ENCODE peak calls at places on chromosomes 2 and 18, in seven cellular contexts. One of them, this sample, is unnamed.

GRCh38 chr2:85589982-85590791 is 5.4 kb upstream of the RNF181 start:
- DNase-seq in T-helper 9 cell: no peak
- DNase-seq in HuH-7.5: no peak
- DNase-seq in cardiac fibroblast: peak
- DNase-seq in sciatic nerve: no peak
- DNase-seq in H54: peak
- DNase-seq in RPMI7951: peak
- DNase-seq in this sample: no peak

GRCh38 chr18:2907459-2908145 is 60.8 kb downstream of the EMILIN2 start:
- DNase-seq in T-helper 9 cell: no peak
- DNase-seq in HuH-7.5: peak
- DNase-seq in cardiac fibroblast: no peak
- DNase-seq in sciatic nerve: no peak
- DNase-seq in H54: no peak
- DNase-seq in RPMI7951: no peak
- DNase-seq in this sample: no peak

GRCh38 chr2:6518361-6518760 is 347.3 kb downstream of the CMPK2 start:
- DNase-seq in T-helper 9 cell: no peak
- DNase-seq in HuH-7.5: no peak
- DNase-seq in cardiac fibroblast: no peak
- DNase-seq in sciatic nerve: no peak
- DNase-seq in H54: no peak
- DNase-seq in RPMI7951: no peak
- DNase-seq in this sample: no peak

GRCh38 chr2:118565816-118566540 is 281.5 kb downstream of the EN1 start:
- DNase-seq in T-helper 9 cell: no peak
- DNase-seq in HuH-7.5: no peak
- DNase-seq in cardiac fibroblast: no peak
- DNase-seq in sciatic nerve: no peak
- DNase-seq in H54: no peak
- DNase-seq in RPMI7951: no peak
- DNase-seq in this sample: no peak

GRCh38 chr2:23617167-23617787 is 232.3 kb downstream of the KLHL29 start:
- DNase-seq in T-helper 9 cell: no peak
- DNase-seq in HuH-7.5: no peak
- DNase-seq in cardiac fibroblast: peak
- DNase-seq in sciatic nerve: peak
- DNase-seq in H54: no peak
- DNase-seq in RPMI7951: no peak
- DNase-seq in this sample: no peak

GRCh38 chr2:29305762-29306161 is 190.5 kb downstream of the CLIP4 start:
- DNase-seq in T-helper 9 cell: no peak
- DNase-seq in HuH-7.5: no peak
- DNase-seq in cardiac fibroblast: no peak
- DNase-seq in sciatic nerve: no peak
- DNase-seq in H54: no peak
- DNase-seq in RPMI7951: no peak
- DNase-seq in this sample: no peak

GRCh38 chr18:3383381-3383915 is 66.5 kb upstream of the TGIF1 start:
- DNase-seq in T-helper 9 cell: no peak
- DNase-seq in HuH-7.5: no peak
- DNase-seq in cardiac fibroblast: peak
- DNase-seq in sciatic nerve: no peak
- DNase-seq in H54: no peak
- DNase-seq in RPMI7951: no peak
- DNase-seq in this sample: no peak

GRCh38 chr2:57552885-57553284 is 493.7 kb upstream of the VRK2 start:
- DNase-seq in T-helper 9 cell: no peak
- DNase-seq in HuH-7.5: no peak
- DNase-seq in cardiac fibroblast: no peak
- DNase-seq in sciatic nerve: no peak
- DNase-seq in H54: no peak
- DNase-seq in RPMI7951: no peak
- DNase-seq in this sample: no peak

GRCh38 chr2:11612553-11613215 is 57.3 kb downstream of the NTSR2 start:
- DNase-seq in T-helper 9 cell: no peak
- DNase-seq in HuH-7.5: no peak
- DNase-seq in cardiac fibroblast: no peak
- DNase-seq in sciatic nerve: no peak
- DNase-seq in H54: no peak
- DNase-seq in RPMI7951: no peak
- DNase-seq in this sample: no peak

GRCh38 chr2:226118471-226119429 is 680.9 kb downstream of the IRS1 start:
- DNase-seq in T-helper 9 cell: no peak
- DNase-seq in HuH-7.5: no peak
- DNase-seq in cardiac fibroblast: peak
- DNase-seq in sciatic nerve: no peak
- DNase-seq in H54: no peak
- DNase-seq in RPMI7951: peak
- DNase-seq in this sample: peak

GRCh38 chr2:206989306-206989705 is 50.0 kb downstream of the CPO start:
- DNase-seq in T-helper 9 cell: no peak
- DNase-seq in HuH-7.5: peak
- DNase-seq in cardiac fibroblast: peak
- DNase-seq in sciatic nerve: no peak
- DNase-seq in H54: peak
- DNase-seq in RPMI7951: peak
- DNase-seq in this sample: peak

GRCh38 chr2:46230115-46230571 is 67.1 kb upstream of the EPAS1 start:
- DNase-seq in T-helper 9 cell: no peak
- DNase-seq in HuH-7.5: no peak
- DNase-seq in cardiac fibroblast: no peak
- DNase-seq in sciatic nerve: no peak
- DNase-seq in H54: no peak
- DNase-seq in RPMI7951: no peak
- DNase-seq in this sample: no peak

GRCh38 chr2:70686577-70687460 is 81.2 kb downstream of the ADD2 start:
- DNase-seq in T-helper 9 cell: no peak
- DNase-seq in HuH-7.5: peak
- DNase-seq in cardiac fibroblast: peak
- DNase-seq in sciatic nerve: peak
- DNase-seq in H54: peak
- DNase-seq in RPMI7951: peak
- DNase-seq in this sample: peak

GRCh38 chr2:241855888-241856422 is 2.7 kb downstream of the PDCD1 start:
- DNase-seq in T-helper 9 cell: no peak
- DNase-seq in HuH-7.5: no peak
- DNase-seq in cardiac fibroblast: no peak
- DNase-seq in sciatic nerve: peak
- DNase-seq in H54: no peak
- DNase-seq in RPMI7951: no peak
- DNase-seq in this sample: no peak

GRCh38 chr18:77207540-77207939 is 42.1 kb upstream of the GALR1 start:
- DNase-seq in T-helper 9 cell: peak
- DNase-seq in HuH-7.5: peak
- DNase-seq in cardiac fibroblast: peak
- DNase-seq in sciatic nerve: peak
- DNase-seq in H54: no peak
- DNase-seq in RPMI7951: peak
- DNase-seq in this sample: peak

GRCh38 chr2:232422051-232422450 is 15.4 kb downstream of the ALPG start:
- DNase-seq in T-helper 9 cell: no peak
- DNase-seq in HuH-7.5: no peak
- DNase-seq in cardiac fibroblast: no peak
- DNase-seq in sciatic nerve: peak
- DNase-seq in H54: no peak
- DNase-seq in RPMI7951: no peak
- DNase-seq in this sample: no peak

GRCh38 chr2:135829420-135829983 is 7.5 kb downstream of the LCT start:
- DNase-seq in T-helper 9 cell: no peak
- DNase-seq in HuH-7.5: no peak
- DNase-seq in cardiac fibroblast: no peak
- DNase-seq in sciatic nerve: no peak
- DNase-seq in H54: no peak
- DNase-seq in RPMI7951: no peak
- DNase-seq in this sample: no peak

GRCh38 chr18:50816767-50817166 is 3.0 kb downstream of the MRO start:
- DNase-seq in T-helper 9 cell: no peak
- DNase-seq in HuH-7.5: no peak
- DNase-seq in cardiac fibroblast: no peak
- DNase-seq in sciatic nerve: no peak
- DNase-seq in H54: no peak
- DNase-seq in RPMI7951: peak
- DNase-seq in this sample: no peak

GRCh38 chr2:217741381-217741955 is 261.3 kb downstream of the TNS1 start:
- DNase-seq in T-helper 9 cell: no peak
- DNase-seq in HuH-7.5: no peak
- DNase-seq in cardiac fibroblast: no peak
- DNase-seq in sciatic nerve: no peak
- DNase-seq in H54: no peak
- DNase-seq in RPMI7951: no peak
- DNase-seq in this sample: no peak

GRCh38 chr2:134677866-134678774 is 40.7 kb downstream of the TMEM163 start:
- DNase-seq in T-helper 9 cell: no peak
- DNase-seq in HuH-7.5: no peak
- DNase-seq in cardiac fibroblast: no peak
- DNase-seq in sciatic nerve: no peak
- DNase-seq in H54: no peak
- DNase-seq in RPMI7951: no peak
- DNase-seq in this sample: no peak

GRCh38 chr18:58785171-58785805 is 79.4 kb upstream of the ZNF532 start:
- DNase-seq in T-helper 9 cell: no peak
- DNase-seq in HuH-7.5: no peak
- DNase-seq in cardiac fibroblast: peak
- DNase-seq in sciatic nerve: no peak
- DNase-seq in H54: peak
- DNase-seq in RPMI7951: peak
- DNase-seq in this sample: no peak

GRCh38 chr2:53018830-53019425 is 748.7 kb upstream of the CHAC2 start:
- DNase-seq in T-helper 9 cell: no peak
- DNase-seq in HuH-7.5: peak
- DNase-seq in cardiac fibroblast: peak
- DNase-seq in sciatic nerve: no peak
- DNase-seq in H54: no peak
- DNase-seq in RPMI7951: no peak
- DNase-seq in this sample: peak

GRCh38 chr2:26681656-26682055 is 10.9 kb upstream of the KCNK3 start:
- DNase-seq in T-helper 9 cell: no peak
- DNase-seq in HuH-7.5: no peak
- DNase-seq in cardiac fibroblast: no peak
- DNase-seq in sciatic nerve: no peak
- DNase-seq in H54: no peak
- DNase-seq in RPMI7951: no peak
- DNase-seq in this sample: no peak

GRCh38 chr2:135997380-135997779 is 12.0 kb upstream of the DARS1 start:
- DNase-seq in T-helper 9 cell: no peak
- DNase-seq in HuH-7.5: no peak
- DNase-seq in cardiac fibroblast: no peak
- DNase-seq in sciatic nerve: no peak
- DNase-seq in H54: no peak
- DNase-seq in RPMI7951: peak
- DNase-seq in this sample: no peak

GRCh38 chr18:9096698-9097097 is 5.8 kb upstream of the NDUFV2 start:
- DNase-seq in T-helper 9 cell: no peak
- DNase-seq in HuH-7.5: no peak
- DNase-seq in cardiac fibroblast: no peak
- DNase-seq in sciatic nerve: no peak
- DNase-seq in H54: no peak
- DNase-seq in RPMI7951: no peak
- DNase-seq in this sample: no peak

GRCh38 chr2:148642112-148642744 is 2.3 kb upstream of the EPC2 start:
- DNase-seq in T-helper 9 cell: no peak
- DNase-seq in HuH-7.5: no peak
- DNase-seq in cardiac fibroblast: no peak
- DNase-seq in sciatic nerve: no peak
- DNase-seq in H54: no peak
- DNase-seq in RPMI7951: no peak
- DNase-seq in this sample: no peak

GRCh38 chr2:107202962-107203591 is 317.1 kb upstream of the ST6GAL2 start:
- DNase-seq in T-helper 9 cell: no peak
- DNase-seq in HuH-7.5: no peak
- DNase-seq in cardiac fibroblast: no peak
- DNase-seq in sciatic nerve: no peak
- DNase-seq in H54: no peak
- DNase-seq in RPMI7951: no peak
- DNase-seq in this sample: no peak

GRCh38 chr18:47418746-47419145 is 167.3 kb upstream of the SKOR2 start:
- DNase-seq in T-helper 9 cell: no peak
- DNase-seq in HuH-7.5: no peak
- DNase-seq in cardiac fibroblast: no peak
- DNase-seq in sciatic nerve: no peak
- DNase-seq in H54: peak
- DNase-seq in RPMI7951: peak
- DNase-seq in this sample: peak

GRCh38 chr2:70258532-70258875 is 567 bp downstream of the PCYOX1 start:
- DNase-seq in T-helper 9 cell: no peak
- DNase-seq in HuH-7.5: peak
- DNase-seq in cardiac fibroblast: peak
- DNase-seq in sciatic nerve: peak
- DNase-seq in H54: no peak
- DNase-seq in RPMI7951: peak
- DNase-seq in this sample: no peak

GRCh38 chr2:188369365-188369764 is 77.7 kb downstream of the GULP1 start:
- DNase-seq in T-helper 9 cell: no peak
- DNase-seq in HuH-7.5: peak
- DNase-seq in cardiac fibroblast: peak
- DNase-seq in sciatic nerve: no peak
- DNase-seq in H54: peak
- DNase-seq in RPMI7951: peak
- DNase-seq in this sample: peak

GRCh38 chr2:223918671-223919134 is 26.4 kb downstream of the WDFY1 start:
- DNase-seq in T-helper 9 cell: no peak
- DNase-seq in HuH-7.5: no peak
- DNase-seq in cardiac fibroblast: no peak
- DNase-seq in sciatic nerve: no peak
- DNase-seq in H54: no peak
- DNase-seq in RPMI7951: no peak
- DNase-seq in this sample: no peak

GRCh38 chr2:183665403-183665802 is 541.2 kb downstream of the NUP35 start:
- DNase-seq in T-helper 9 cell: no peak
- DNase-seq in HuH-7.5: no peak
- DNase-seq in cardiac fibroblast: no peak
- DNase-seq in sciatic nerve: no peak
- DNase-seq in H54: no peak
- DNase-seq in RPMI7951: no peak
- DNase-seq in this sample: no peak

GRCh38 chr18:5106730-5107129 is 90.3 kb downstream of the AKAIN1 start:
- DNase-seq in T-helper 9 cell: no peak
- DNase-seq in HuH-7.5: no peak
- DNase-seq in cardiac fibroblast: no peak
- DNase-seq in sciatic nerve: no peak
- DNase-seq in H54: no peak
- DNase-seq in RPMI7951: no peak
- DNase-seq in this sample: peak

GRCh38 chr2:200306969-200307811 is 697 bp downstream of the SPATS2L start:
- DNase-seq in T-helper 9 cell: peak
- DNase-seq in HuH-7.5: peak
- DNase-seq in cardiac fibroblast: peak
- DNase-seq in sciatic nerve: peak
- DNase-seq in H54: no peak
- DNase-seq in RPMI7951: peak
- DNase-seq in this sample: no peak

GRCh38 chr2:216142540-216142939 is 33.4 kb downstream of the XRCC5 start:
- DNase-seq in T-helper 9 cell: no peak
- DNase-seq in HuH-7.5: no peak
- DNase-seq in cardiac fibroblast: no peak
- DNase-seq in sciatic nerve: no peak
- DNase-seq in H54: no peak
- DNase-seq in RPMI7951: peak
- DNase-seq in this sample: no peak

GRCh38 chr2:10906926-10907479 is 4.7 kb upstream of the KCNF1 start:
- DNase-seq in T-helper 9 cell: no peak
- DNase-seq in HuH-7.5: no peak
- DNase-seq in cardiac fibroblast: no peak
- DNase-seq in sciatic nerve: no peak
- DNase-seq in H54: no peak
- DNase-seq in RPMI7951: no peak
- DNase-seq in this sample: no peak

GRCh38 chr2:100747996-100748615 is 71.8 kb upstream of the NPAS2 start:
- DNase-seq in T-helper 9 cell: no peak
- DNase-seq in HuH-7.5: no peak
- DNase-seq in cardiac fibroblast: no peak
- DNase-seq in sciatic nerve: no peak
- DNase-seq in H54: no peak
- DNase-seq in RPMI7951: no peak
- DNase-seq in this sample: no peak

GRCh38 chr2:240966906-240967680 is 31.3 kb upstream of the SNED1 start:
- DNase-seq in T-helper 9 cell: no peak
- DNase-seq in HuH-7.5: no peak
- DNase-seq in cardiac fibroblast: no peak
- DNase-seq in sciatic nerve: peak
- DNase-seq in H54: no peak
- DNase-seq in RPMI7951: no peak
- DNase-seq in this sample: no peak

This sample was measured in NCI-H460.